ENCODE peak calls at places on chromosomes 2 and 18, in eight cellular contexts. H is HFFc6, Z is NB4, Y is cardiac muscle cell, D is progenitor cell of endocrine pancreas, P is brain microvascular endothelial cell, T is nephron progenitor cell, X is prostate gland. N is an unnamed sample.

GRCh38 chr2:200039847-200040246 is 84.5 kb downstream of the MAIP1 start:
- DNase-seq in P (peak), Z (no peak), X (no peak), H (peak), Y (no peak), T (no peak), D (no peak), N (no peak)

GRCh38 chr2:117979911-117980341 is 33.9 kb downstream of the CCDC93 start:
- DNase-seq in P (peak), X (no peak), D (no peak), H (no peak), Y (no peak), Z (no peak), T (no peak), N (no peak)

GRCh38 chr2:216903470-216903869 is 43.6 kb upstream of the TNP1 start:
- DNase-seq in H (no peak), P (no peak), Z (no peak), D (no peak), X (no peak), T (no peak), Y (no peak), N (no peak)

GRCh38 chr2:212208467-212208866 is 330.1 kb downstream of the ERBB4 start:
- DNase-seq in D (no peak), H (no peak), T (no peak), Y (no peak), P (no peak), X (no peak), Z (no peak), N (no peak)

GRCh38 chr18:56516769-56517168 is 121.6 kb downstream of the TXNL1 start:
- DNase-seq in T (no peak), D (no peak), H (peak), X (no peak), Y (no peak), P (no peak), Z (no peak), N (no peak)

GRCh38 chr2:95375532-95376221 is 26.8 kb upstream of the FAHD2A start:
- DNase-seq in X (no peak), H (no peak), P (no peak), Y (no peak), Z (no peak), T (no peak), D (no peak), N (no peak)

GRCh38 chr2:160109243-160109642 is 46.8 kb upstream of the PLA2R1 start:
- DNase-seq in Z (no peak), X (no peak), T (no peak), D (no peak), H (no peak), P (no peak), Y (no peak), N (no peak)

GRCh38 chr2:129499747-129500146 is 479.7 kb upstream of the RAB6C start:
- DNase-seq in T (no peak), Y (no peak), P (peak), X (no peak), Z (peak), H (no peak), D (no peak), N (no peak)

GRCh38 chr2:226767056-226767813 is 32.4 kb downstream of the IRS1 start:
- DNase-seq in D (no peak), Z (no peak), P (no peak), T (no peak), X (no peak), Y (peak), H (no peak), N (no peak)

GRCh38 chr2:190466819-190467444 is 58.8 kb downstream of the MFSD6 start:
- DNase-seq in H (peak), Z (no peak), X (no peak), P (no peak), D (no peak), Y (no peak), T (peak), N (no peak)

GRCh38 chr2:236718207-236718992 is 148.8 kb downstream of the ACKR3 start:
- DNase-seq in X (no peak), Y (no peak), D (no peak), H (no peak), P (peak), Z (no peak), T (no peak), N (no peak)

GRCh38 chr2:116088246-116088645 is 1645.8 kb downstream of the DPP10 start:
- DNase-seq in P (no peak), Z (no peak), H (no peak), X (no peak), Y (peak), D (no peak), T (no peak), N (no peak)

GRCh38 chr2:72757177-72757775 is 68.6 kb downstream of the EXOC6B start:
- DNase-seq in T (peak), Z (no peak), P (peak), H (peak), Y (peak), D (no peak), X (no peak), N (no peak)

GRCh38 chr2:98240796-98241398 is 105.4 kb upstream of the CNGA3 start:
- DNase-seq in X (no peak), Y (no peak), Z (no peak), H (no peak), T (no peak), D (no peak), P (no peak), N (no peak)

GRCh38 chr2:29676886-29677453 is 244.4 kb downstream of the ALK start:
- DNase-seq in H (no peak), X (no peak), P (no peak), Y (no peak), D (no peak), T (no peak), Z (no peak), N (no peak)

GRCh38 chr2:144583741-144584453 is 64.0 kb upstream of the ZEB2 start:
- DNase-seq in T (no peak), H (peak), Y (no peak), P (peak), Z (no peak), D (no peak), X (no peak), N (no peak)

GRCh38 chr2:60536716-60537115 is 16.7 kb downstream of the BCL11A start:
- DNase-seq in Z (no peak), H (no peak), T (no peak), Y (no peak), P (no peak), X (peak), D (no peak), N (no peak)

GRCh38 chr2:173086518-173087213 is 11.0 kb downstream of the MAP3K20 start:
- DNase-seq in H (no peak), P (no peak), T (no peak), X (peak), Z (no peak), Y (no peak), D (no peak), N (no peak)

GRCh38 chr2:229601936-229602335 is 112.4 kb downstream of the DNER start:
- DNase-seq in Z (no peak), H (no peak), P (no peak), Y (no peak), T (no peak), X (no peak), D (no peak), N (no peak)

GRCh38 chr18:8480506-8481328 is 128.5 kb upstream of the RAB12 start:
- DNase-seq in Y (peak), T (peak), X (peak), P (peak), H (peak), D (peak), Z (peak), N (no peak)

GRCh38 chr18:23077493-23078256 is 57.6 kb upstream of the CABLES1 start:
- DNase-seq in T (no peak), X (peak), P (no peak), H (no peak), Z (peak), Y (peak), D (no peak), N (no peak)

GRCh38 chr18:42338683-42339082 is 383.6 kb downstream of the PIK3C3 start:
- DNase-seq in T (no peak), D (no peak), Y (no peak), X (no peak), P (no peak), Z (no peak), H (no peak), N (no peak)

GRCh38 chr2:157874997-157875719 is 972 bp downstream of the ACVR1 start:
- DNase-seq in D (peak), X (peak), Y (peak), H (peak), Z (peak), T (peak), P (peak), N (no peak)

GRCh38 chr2:157876771-157877108 is 610 bp upstream of the ACVR1 start:
- DNase-seq in P (no peak), T (no peak), D (no peak), Z (no peak), X (no peak), H (no peak), Y (no peak), N (no peak)

GRCh38 chr2:157877761-157878400 is 1.8 kb upstream of the ACVR1 start:
- DNase-seq in Y (no peak), Z (no peak), P (no peak), H (no peak), D (no peak), X (no peak), T (no peak), N (no peak)

GRCh38 chr2:157875720-157876065 is 437 bp downstream of the ACVR1 start:
- DNase-seq in Y (peak), X (peak), Z (no peak), T (peak), P (no peak), D (peak), H (no peak), N (peak)

GRCh38 chr2:157876066-157876770 is at the start of gene ACVR1:
- DNase-seq in P (peak), X (peak), H (peak), T (peak), Y (peak), Z (peak), D (peak), N (peak)
- TF ChIP-seq CTCF in P (no peak), X (peak), H (peak), T (no peak), Y (peak), Z (peak), D (peak), N (no peak)

GRCh38 chr2:202491514-202491913 is 115.4 kb downstream of the BMPR2 start:
- DNase-seq in Y (no peak), P (no peak), T (no peak), D (no peak), Z (no peak), X (no peak), H (no peak), N (no peak)
- TF ChIP-seq CTCF in Y (no peak), P (no peak), T (no peak), D (no peak), Z (no peak), X (no peak), H (peak), N (no peak)

DNA sequence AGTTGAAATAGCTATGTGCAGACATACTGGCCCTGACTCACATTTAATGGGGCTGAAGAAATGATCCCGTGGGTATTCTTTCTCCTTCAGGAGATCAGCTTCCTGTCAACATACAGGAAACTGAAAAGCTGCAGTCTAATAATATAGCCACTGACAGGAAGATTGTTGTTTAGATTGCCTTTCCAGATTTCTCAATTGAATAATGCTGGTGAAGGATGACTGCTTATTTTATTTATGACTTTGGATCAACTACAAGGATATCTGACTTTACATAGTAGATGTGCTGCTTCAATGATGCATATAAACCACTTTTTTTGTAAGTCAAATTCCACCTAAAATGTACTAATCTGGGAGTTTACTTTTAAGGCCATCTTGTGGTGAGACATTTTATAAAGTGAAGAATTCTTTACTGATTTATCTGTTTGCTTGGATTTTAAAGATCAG is 93.4 kb upstream of the MAP4K3 start:
- DNase-seq in D (no peak), H (peak), X (no peak), T (no peak), Z (peak), P (peak), Y (no peak), N (no peak)
- TF ChIP-seq CTCF in D (no peak), H (peak), X (no peak), T (no peak), Z (no peak), P (no peak), Y (no peak), N (no peak)

GRCh38 chr2:18402-19271 is 27.7 kb downstream of the FAM110C start:
- DNase-seq in D (no peak), Y (no peak), H (no peak), Z (no peak), P (no peak), X (no peak), T (no peak), N (no peak)
- TF ChIP-seq CTCF in D (peak), Y (peak), H (peak), Z (peak), P (peak), X (peak), T (peak), N (peak)

GRCh38 chr2:88959480-88960204 is 268.2 kb downstream of the RPIA start:
- DNase-seq in T (no peak), Y (no peak), X (no peak), H (peak), Z (peak), D (no peak), P (no peak), N (no peak)
- TF ChIP-seq CTCF in T (no peak), Y (peak), X (no peak), H (peak), Z (peak), D (no peak), P (no peak), N (no peak)